ENCODE peak calls at places on chromosomes 5 and 9, in nine cellular contexts. L, P, D, M, N, I, C, R and O are unnamed samples.

GRCh38 chr9:112162644-112163413 is 12.3 kb downstream of the SUSD1 start:
- DNase-seq in C (no peak), D (no peak), R (no peak), P (no peak), L (no peak), M (no peak), N (no peak), I (no peak), O (no peak)

GRCh38 chr5:72067682-72068470 is 39.4 kb upstream of the MAP1B start:
- DNase-seq in D (no peak), M (no peak), R (peak), P (peak), C (no peak), I (no peak), N (no peak), L (no peak), O (no peak)

GRCh38 chr5:177302354-177303110 is 987 bp downstream of the RAB24 start:
- DNase-seq in L (no peak), N (no peak), C (no peak), D (no peak), P (no peak), M (peak), I (no peak), R (peak), O (peak)

GRCh38 chr5:108380531-108381021 is 1.3 kb downstream of the FBXL17 start:
- DNase-seq in R (peak), M (peak), L (peak), C (no peak), N (peak), P (peak), I (peak), D (peak), O (peak)

GRCh38 chr9:81410201-81410600 is 279.1 kb downstream of the TLE1 start:
- DNase-seq in L (no peak), I (no peak), R (peak), M (no peak), N (no peak), P (peak), D (no peak), C (no peak), O (no peak)

GRCh38 chr5:6712582-6713273 is 504 bp upstream of the TENT4A start:
- DNase-seq in L (peak), D (peak), N (peak), C (peak), I (peak), P (peak), R (peak), M (peak), O (peak)

GRCh38 chr5:102663771-102664530 is 91.2 kb upstream of the PAM start:
- DNase-seq in N (no peak), R (no peak), D (no peak), I (no peak), P (no peak), C (no peak), M (no peak), L (no peak), O (no peak)

GRCh38 chr9:136494531-136495215 is 11.8 kb upstream of the SEC16A start:
- DNase-seq in L (no peak), I (no peak), P (no peak), M (no peak), N (no peak), C (no peak), R (no peak), D (no peak), O (no peak)

GRCh38 chr9:112793213-112793810 is 42.8 kb downstream of the SNX30 start:
- DNase-seq in M (peak), C (peak), I (peak), L (peak), R (peak), D (peak), P (peak), N (peak), O (peak)

GRCh38 chr9:125750656-125751035 is 3.5 kb downstream of the PBX3 start:
- DNase-seq in N (no peak), R (no peak), C (no peak), L (no peak), P (no peak), D (no peak), I (no peak), M (no peak), O (no peak)

GRCh38 chr5:67992919-67993318 is 222.6 kb upstream of the PIK3R1 start:
- DNase-seq in P (no peak), D (no peak), C (no peak), L (no peak), I (no peak), R (peak), N (no peak), M (no peak), O (no peak)

GRCh38 chr5:67997892-67998457 is 217.6 kb upstream of the PIK3R1 start:
- DNase-seq in M (no peak), I (no peak), P (no peak), L (no peak), D (no peak), N (no peak), C (no peak), R (no peak), O (no peak)

GRCh38 chr5:67997148-67997547 is 218.4 kb upstream of the PIK3R1 start:
- DNase-seq in M (no peak), L (no peak), D (no peak), R (no peak), N (no peak), C (no peak), I (no peak), P (no peak), O (no peak)

GRCh38 chr5:67998709-67999251 is 216.8 kb upstream of the PIK3R1 start:
- DNase-seq in M (peak), R (peak), D (no peak), L (peak), I (no peak), C (peak), N (no peak), P (peak), O (no peak)

GRCh38 chr5:67996596-67996995 is 219.0 kb upstream of the PIK3R1 start:
- DNase-seq in L (no peak), D (no peak), R (no peak), I (no peak), N (no peak), P (no peak), M (no peak), C (no peak), O (peak)
- TF ChIP-seq POLR2A in L (no peak), D (no peak), R (no peak), I (no peak), N (no peak), P (no peak), M (no peak), C (no peak), O (no peak)

GRCh38 chr9:1759901-1760300 is 255.2 kb upstream of the SMARCA2 start:
- DNase-seq in I (no peak), L (no peak), M (no peak), D (no peak), N (no peak), P (no peak), R (no peak), C (no peak), O (no peak)

GRCh38 chr9:1761807-1762206 is 253.3 kb upstream of the SMARCA2 start:
- DNase-seq in N (no peak), D (no peak), L (no peak), I (no peak), C (no peak), P (no peak), M (no peak), R (no peak), O (no peak)

GRCh38 chr9:1759009-1759408 is 256.1 kb upstream of the SMARCA2 start:
- DNase-seq in I (peak), R (no peak), M (no peak), P (no peak), L (no peak), N (no peak), D (no peak), C (no peak), O (no peak)
- TF ChIP-seq POLR2A in I (peak), R (no peak), M (no peak), P (no peak), L (no peak), N (no peak), D (no peak), C (no peak), O (no peak)

DNA sequence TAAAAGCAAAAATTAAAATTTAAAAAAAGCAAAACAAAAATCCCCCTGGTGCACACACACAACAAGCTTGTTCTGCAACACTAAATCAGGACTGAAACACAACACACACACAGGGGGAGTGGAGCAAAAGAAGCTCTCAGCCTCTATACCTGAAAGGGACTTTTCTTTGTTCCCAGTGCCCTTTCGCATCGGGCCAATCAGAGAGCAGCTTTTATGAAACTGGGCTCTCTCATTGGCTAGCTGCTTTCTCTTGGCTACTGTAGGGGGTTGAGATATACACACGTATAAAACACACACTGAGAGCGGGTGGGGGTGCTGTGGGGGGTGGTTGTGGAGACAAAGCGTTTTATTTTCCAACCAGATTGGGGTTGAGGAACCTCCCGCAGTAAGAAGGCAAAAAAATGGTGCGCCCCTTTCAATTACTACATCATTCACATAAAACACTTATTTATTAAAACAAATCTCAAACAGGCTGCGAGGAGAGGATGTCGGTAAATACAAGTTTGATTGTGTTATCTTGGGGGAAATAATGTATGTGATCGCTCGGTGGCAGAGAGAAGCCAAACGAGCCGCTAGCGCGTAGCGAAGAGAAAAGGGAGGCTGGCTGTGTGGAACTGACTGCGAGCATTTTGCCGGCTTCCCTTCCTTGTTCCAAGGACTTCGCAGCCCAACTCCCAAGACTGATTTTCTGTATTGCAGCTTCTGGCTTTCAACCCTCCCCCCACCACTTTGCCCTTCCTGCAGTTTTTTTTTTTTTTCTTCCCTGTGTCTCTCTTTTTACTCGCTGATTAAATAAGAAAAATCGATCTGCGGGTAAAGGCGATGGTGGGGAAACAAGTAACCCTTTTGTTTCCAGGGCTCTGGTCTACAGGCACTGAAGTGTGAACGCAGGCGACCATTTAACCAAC is 2.5 kb upstream of the ZNF608 start:
- DNase-seq in R (peak), D (peak), P (peak), L (peak), I (peak), M (peak), C (peak), N (peak), O (peak)
- TF ChIP-seq POLR2A in R (no peak), D (no peak), P (no peak), L (peak), I (peak), M (peak), C (no peak), N (peak), O (peak)

GRCh38 chr5:29296548-29296947 is 1896.9 kb upstream of the CDH6 start:
- DNase-seq in M (no peak), R (no peak), D (no peak), I (no peak), C (no peak), P (no peak), N (no peak), L (no peak), O (no peak)
- TF ChIP-seq POLR2A in M (no peak), R (no peak), D (no peak), I (no peak), C (no peak), P (no peak), N (no peak), L (no peak), O (no peak)

GRCh38 chr5:181236954-181237641 is 6.6 kb downstream of the RACK1 start:
- DNase-seq in D (no peak), N (no peak), I (no peak), L (no peak), R (no peak), C (no peak), P (no peak), M (no peak), O (no peak)
- TF ChIP-seq POLR2A in D (no peak), N (no peak), I (peak), L (no peak), R (no peak), C (no peak), P (no peak), M (no peak), O (no peak)

GRCh38 chr5:151779531-151780125 is 7.9 kb downstream of the G3BP1 start:
- DNase-seq in N (no peak), P (no peak), R (no peak), I (no peak), L (no peak), C (no peak), D (no peak), M (no peak), O (no peak)

GRCh38 chr5:151781201-151781600 is 9.4 kb downstream of the G3BP1 start:
- DNase-seq in I (no peak), C (no peak), R (no peak), N (no peak), L (no peak), P (no peak), D (no peak), M (no peak), O (no peak)

GRCh38 chr5:151775025-151775606 is 3.4 kb downstream of the G3BP1 start:
- DNase-seq in I (no peak), R (no peak), N (no peak), P (no peak), C (no peak), M (no peak), L (no peak), D (no peak), O (peak)

GRCh38 chr5:151784141-151784540 is 12.4 kb downstream of the G3BP1 start:
- DNase-seq in D (no peak), I (no peak), M (no peak), R (no peak), L (no peak), N (no peak), P (no peak), C (no peak), O (no peak)

GRCh38 chr5:151780348-151780747 is 8.6 kb downstream of the G3BP1 start:
- DNase-seq in I (no peak), P (no peak), N (no peak), C (no peak), D (no peak), M (no peak), L (no peak), R (no peak), O (no peak)
- TF ChIP-seq POLR2A in I (no peak), P (no peak), N (no peak), C (no peak), D (no peak), M (no peak), L (no peak), R (no peak), O (no peak)